ENCODE peak calls at places on chromosomes 1 and 21, in ten cellular contexts. One of them, this sample, is unnamed.
A peak's percentile ranks its signal among the peaks of the same experiment; 100 is the strongest.

GRCh38 chr1:52574594-52574993 is 21.7 kb upstream of the TUT4 start:
- DNase-seq in cardiac muscle cell: no peak
- DNase-seq in spleen: no peak
- DNase-seq in PC-9: peak; percentile 93
- DNase-seq in HFFc6: peak; percentile 96
- DNase-seq in COR-L47: no peak
- DNase-seq in effector memory CD8-positive, alpha-beta T cell: no peak
- DNase-seq in midbrain: no peak
- DNase-seq in kidney glomerular epithelial cell: peak; percentile 4
- DNase-seq in T-helper 2 cell treated with Interferon-gamma antibody and Interleukin-4, amounts not matched to agents 5 μg/mL and 100 μg/mL, for 36 hours: no peak
- DNase-seq in this sample: peak; percentile 86

GRCh38 chr1:219236933-219237610 is 63.4 kb downstream of the LYPLAL1 start:
- DNase-seq in cardiac muscle cell: no peak
- DNase-seq in spleen: no peak
- DNase-seq in PC-9: no peak
- DNase-seq in HFFc6: no peak
- DNase-seq in COR-L47: no peak
- DNase-seq in effector memory CD8-positive, alpha-beta T cell: no peak
- DNase-seq in midbrain: no peak
- DNase-seq in kidney glomerular epithelial cell: peak; percentile 81
- DNase-seq in T-helper 2 cell treated with Interferon-gamma antibody and Interleukin-4, amounts not matched to agents 5 μg/mL and 100 μg/mL, for 36 hours: no peak
- DNase-seq in this sample: no peak

GRCh38 chr1:171245458-171246064 is 2.7 kb upstream of the FMO1 start:
- DNase-seq in cardiac muscle cell: peak; percentile 58
- DNase-seq in spleen: no peak
- DNase-seq in PC-9: no peak
- DNase-seq in HFFc6: peak; percentile 35
- DNase-seq in COR-L47: no peak
- DNase-seq in effector memory CD8-positive, alpha-beta T cell: no peak
- DNase-seq in midbrain: peak; percentile 17
- DNase-seq in kidney glomerular epithelial cell: peak; percentile 34
- DNase-seq in T-helper 2 cell treated with Interferon-gamma antibody and Interleukin-4, amounts not matched to agents 5 μg/mL and 100 μg/mL, for 36 hours: no peak
- DNase-seq in this sample: peak; percentile 39

GRCh38 chr1:35588197-35588910 is 15.2 kb downstream of the TFAP2E start:
- DNase-seq in cardiac muscle cell: no peak
- DNase-seq in spleen: peak; percentile 56
- DNase-seq in PC-9: no peak
- DNase-seq in HFFc6: no peak
- DNase-seq in COR-L47: no peak
- DNase-seq in effector memory CD8-positive, alpha-beta T cell: no peak
- DNase-seq in midbrain: no peak
- DNase-seq in kidney glomerular epithelial cell: no peak
- DNase-seq in T-helper 2 cell treated with Interferon-gamma antibody and Interleukin-4, amounts not matched to agents 5 μg/mL and 100 μg/mL, for 36 hours: no peak
- DNase-seq in this sample: no peak

GRCh38 chr21:37281993-37282392 is 14.9 kb upstream of the VPS26C start:
- DNase-seq in cardiac muscle cell: no peak
- DNase-seq in spleen: no peak
- DNase-seq in PC-9: no peak
- DNase-seq in HFFc6: no peak
- DNase-seq in COR-L47: peak; percentile 47
- DNase-seq in effector memory CD8-positive, alpha-beta T cell: no peak
- DNase-seq in midbrain: no peak
- DNase-seq in kidney glomerular epithelial cell: no peak
- DNase-seq in T-helper 2 cell treated with Interferon-gamma antibody and Interleukin-4, amounts not matched to agents 5 μg/mL and 100 μg/mL, for 36 hours: no peak
- DNase-seq in this sample: no peak

GRCh38 chr21:34706337-34706736 is 37.5 kb downstream of the CLIC6 start:
- DNase-seq in cardiac muscle cell: no peak
- DNase-seq in spleen: no peak
- DNase-seq in PC-9: no peak
- DNase-seq in HFFc6: no peak
- DNase-seq in COR-L47: no peak
- DNase-seq in effector memory CD8-positive, alpha-beta T cell: no peak
- DNase-seq in midbrain: no peak
- DNase-seq in kidney glomerular epithelial cell: no peak
- DNase-seq in T-helper 2 cell treated with Interferon-gamma antibody and Interleukin-4, amounts not matched to agents 5 μg/mL and 100 μg/mL, for 36 hours: no peak
- DNase-seq in this sample: no peak

GRCh38 chr1:96962807-96963206 is 241.2 kb downstream of the PTBP2 start:
- DNase-seq in cardiac muscle cell: no peak
- DNase-seq in spleen: no peak
- DNase-seq in PC-9: peak; percentile 64
- DNase-seq in HFFc6: no peak
- DNase-seq in COR-L47: no peak
- DNase-seq in effector memory CD8-positive, alpha-beta T cell: no peak
- DNase-seq in midbrain: no peak
- DNase-seq in kidney glomerular epithelial cell: no peak
- DNase-seq in T-helper 2 cell treated with Interferon-gamma antibody and Interleukin-4, amounts not matched to agents 5 μg/mL and 100 μg/mL, for 36 hours: no peak
- DNase-seq in this sample: peak; percentile 65

GRCh38 chr1:234668577-234668955 is 58.6 kb upstream of the IRF2BP2 start:
- DNase-seq in cardiac muscle cell: no peak
- DNase-seq in spleen: no peak
- DNase-seq in PC-9: no peak
- DNase-seq in HFFc6: no peak
- DNase-seq in COR-L47: no peak
- DNase-seq in effector memory CD8-positive, alpha-beta T cell: no peak
- DNase-seq in midbrain: no peak
- DNase-seq in kidney glomerular epithelial cell: no peak
- DNase-seq in T-helper 2 cell treated with Interferon-gamma antibody and Interleukin-4, amounts not matched to agents 5 μg/mL and 100 μg/mL, for 36 hours: no peak
- DNase-seq in this sample: no peak

GRCh38 chr1:225572422-225572821 is 80.5 kb downstream of the ENAH start:
- DNase-seq in cardiac muscle cell: no peak
- DNase-seq in spleen: no peak
- DNase-seq in PC-9: no peak
- DNase-seq in HFFc6: peak; percentile 80
- DNase-seq in COR-L47: no peak
- DNase-seq in effector memory CD8-positive, alpha-beta T cell: no peak
- DNase-seq in midbrain: no peak
- DNase-seq in kidney glomerular epithelial cell: peak; percentile 53
- DNase-seq in T-helper 2 cell treated with Interferon-gamma antibody and Interleukin-4, amounts not matched to agents 5 μg/mL and 100 μg/mL, for 36 hours: no peak
- DNase-seq in this sample: peak; percentile 14

GRCh38 chr1:32749726-32750224 is 47.2 kb upstream of the SYNC start:
- DNase-seq in cardiac muscle cell: no peak
- DNase-seq in spleen: no peak
- DNase-seq in PC-9: no peak
- DNase-seq in HFFc6: no peak
- DNase-seq in COR-L47: no peak
- DNase-seq in effector memory CD8-positive, alpha-beta T cell: no peak
- DNase-seq in midbrain: no peak
- DNase-seq in kidney glomerular epithelial cell: no peak
- DNase-seq in T-helper 2 cell treated with Interferon-gamma antibody and Interleukin-4, amounts not matched to agents 5 μg/mL and 100 μg/mL, for 36 hours: no peak
- DNase-seq in this sample: no peak

GRCh38 chr1:238652346-238652968 is 733.9 kb upstream of the CHRM3 start:
- DNase-seq in cardiac muscle cell: no peak
- DNase-seq in spleen: no peak
- DNase-seq in PC-9: no peak
- DNase-seq in HFFc6: peak; percentile 82
- DNase-seq in COR-L47: no peak
- DNase-seq in effector memory CD8-positive, alpha-beta T cell: no peak
- DNase-seq in midbrain: no peak
- DNase-seq in kidney glomerular epithelial cell: no peak
- DNase-seq in T-helper 2 cell treated with Interferon-gamma antibody and Interleukin-4, amounts not matched to agents 5 μg/mL and 100 μg/mL, for 36 hours: no peak
- DNase-seq in this sample: peak; percentile 80

GRCh38 chr1:10575616-10576015 is 100.9 kb downstream of the PEX14 start:
- DNase-seq in cardiac muscle cell: no peak
- DNase-seq in spleen: no peak
- DNase-seq in PC-9: peak; percentile 40
- DNase-seq in HFFc6: peak; percentile 61
- DNase-seq in COR-L47: no peak
- DNase-seq in effector memory CD8-positive, alpha-beta T cell: no peak
- DNase-seq in midbrain: no peak
- DNase-seq in kidney glomerular epithelial cell: peak; percentile 65
- DNase-seq in T-helper 2 cell treated with Interferon-gamma antibody and Interleukin-4, amounts not matched to agents 5 μg/mL and 100 μg/mL, for 36 hours: no peak
- DNase-seq in this sample: peak; percentile 7

GRCh38 chr1:159444507-159444906 is 5.0 kb downstream of the OR10J1 start:
- DNase-seq in cardiac muscle cell: no peak
- DNase-seq in spleen: no peak
- DNase-seq in PC-9: no peak
- DNase-seq in HFFc6: no peak
- DNase-seq in COR-L47: no peak
- DNase-seq in effector memory CD8-positive, alpha-beta T cell: no peak
- DNase-seq in midbrain: no peak
- DNase-seq in kidney glomerular epithelial cell: peak; percentile 30
- DNase-seq in T-helper 2 cell treated with Interferon-gamma antibody and Interleukin-4, amounts not matched to agents 5 μg/mL and 100 μg/mL, for 36 hours: no peak
- DNase-seq in this sample: no peak

GRCh38 chr1:239814306-239814881 is 277.3 kb upstream of the FMN2 start:
- DNase-seq in cardiac muscle cell: no peak
- DNase-seq in spleen: no peak
- DNase-seq in PC-9: peak; percentile 95
- DNase-seq in HFFc6: peak; percentile 91
- DNase-seq in COR-L47: peak; percentile 19
- DNase-seq in effector memory CD8-positive, alpha-beta T cell: no peak
- DNase-seq in midbrain: no peak
- DNase-seq in kidney glomerular epithelial cell: peak; percentile 69
- DNase-seq in T-helper 2 cell treated with Interferon-gamma antibody and Interleukin-4, amounts not matched to agents 5 μg/mL and 100 μg/mL, for 36 hours: peak; percentile 32
- DNase-seq in this sample: peak; percentile 55

GRCh38 chr1:151720974-151721787 is at the start of gene RIIAD1:
- DNase-seq in cardiac muscle cell: peak; percentile 63
- DNase-seq in spleen: peak; percentile 87
- DNase-seq in PC-9: no peak
- DNase-seq in HFFc6: no peak
- DNase-seq in COR-L47: peak; percentile 13
- DNase-seq in effector memory CD8-positive, alpha-beta T cell: peak; percentile 24
- DNase-seq in midbrain: no peak
- DNase-seq in kidney glomerular epithelial cell: no peak
- DNase-seq in T-helper 2 cell treated with Interferon-gamma antibody and Interleukin-4, amounts not matched to agents 5 μg/mL and 100 μg/mL, for 36 hours: peak; percentile 23
- DNase-seq in this sample: no peak

GRCh38 chr1:101251504-101251903 is 14.7 kb downstream of the S1PR1 start:
- DNase-seq in cardiac muscle cell: no peak
- DNase-seq in spleen: no peak
- DNase-seq in PC-9: no peak
- DNase-seq in HFFc6: no peak
- DNase-seq in COR-L47: no peak
- DNase-seq in effector memory CD8-positive, alpha-beta T cell: no peak
- DNase-seq in midbrain: no peak
- DNase-seq in kidney glomerular epithelial cell: no peak
- DNase-seq in T-helper 2 cell treated with Interferon-gamma antibody and Interleukin-4, amounts not matched to agents 5 μg/mL and 100 μg/mL, for 36 hours: no peak
- DNase-seq in this sample: no peak

GRCh38 chr1:53691326-53691725 is 47.6 kb downstream of the GLIS1 start:
- DNase-seq in cardiac muscle cell: no peak
- DNase-seq in spleen: no peak
- DNase-seq in PC-9: no peak
- DNase-seq in HFFc6: no peak
- DNase-seq in COR-L47: no peak
- DNase-seq in effector memory CD8-positive, alpha-beta T cell: no peak
- DNase-seq in midbrain: no peak
- DNase-seq in kidney glomerular epithelial cell: no peak
- DNase-seq in T-helper 2 cell treated with Interferon-gamma antibody and Interleukin-4, amounts not matched to agents 5 μg/mL and 100 μg/mL, for 36 hours: no peak
- DNase-seq in this sample: no peak

GRCh38 chr21:20020032-20020431 is 978.2 kb upstream of the NCAM2 start:
- DNase-seq in cardiac muscle cell: no peak
- DNase-seq in spleen: no peak
- DNase-seq in PC-9: no peak
- DNase-seq in HFFc6: no peak
- DNase-seq in COR-L47: no peak
- DNase-seq in effector memory CD8-positive, alpha-beta T cell: no peak
- DNase-seq in midbrain: no peak
- DNase-seq in kidney glomerular epithelial cell: no peak
- DNase-seq in T-helper 2 cell treated with Interferon-gamma antibody and Interleukin-4, amounts not matched to agents 5 μg/mL and 100 μg/mL, for 36 hours: no peak
- DNase-seq in this sample: no peak

GRCh38 chr1:197686231-197686630 is 89.0 kb downstream of the DENND1B start:
- DNase-seq in cardiac muscle cell: no peak
- DNase-seq in spleen: no peak
- DNase-seq in PC-9: no peak
- DNase-seq in HFFc6: no peak
- DNase-seq in COR-L47: no peak
- DNase-seq in effector memory CD8-positive, alpha-beta T cell: no peak
- DNase-seq in midbrain: no peak
- DNase-seq in kidney glomerular epithelial cell: no peak
- DNase-seq in T-helper 2 cell treated with Interferon-gamma antibody and Interleukin-4, amounts not matched to agents 5 μg/mL and 100 μg/mL, for 36 hours: no peak
- DNase-seq in this sample: no peak

GRCh38 chr1:156876281-156876680 is 15.6 kb downstream of the NTRK1 start:
- DNase-seq in cardiac muscle cell: no peak
- DNase-seq in spleen: no peak
- DNase-seq in PC-9: no peak
- DNase-seq in HFFc6: no peak
- DNase-seq in COR-L47: no peak
- DNase-seq in effector memory CD8-positive, alpha-beta T cell: no peak
- DNase-seq in midbrain: no peak
- DNase-seq in kidney glomerular epithelial cell: no peak
- DNase-seq in T-helper 2 cell treated with Interferon-gamma antibody and Interleukin-4, amounts not matched to agents 5 μg/mL and 100 μg/mL, for 36 hours: no peak
- DNase-seq in this sample: no peak

GRCh38 chr1:193313354-193314140 is 127.1 kb upstream of the B3GALT2 start:
- DNase-seq in cardiac muscle cell: no peak
- DNase-seq in spleen: no peak
- DNase-seq in PC-9: no peak
- DNase-seq in HFFc6: no peak
- DNase-seq in COR-L47: no peak
- DNase-seq in effector memory CD8-positive, alpha-beta T cell: no peak
- DNase-seq in midbrain: no peak
- DNase-seq in kidney glomerular epithelial cell: no peak
- DNase-seq in T-helper 2 cell treated with Interferon-gamma antibody and Interleukin-4, amounts not matched to agents 5 μg/mL and 100 μg/mL, for 36 hours: no peak
- DNase-seq in this sample: no peak

GRCh38 chr1:183942933-183943693 is 94.4 kb downstream of the COLGALT2 start:
- DNase-seq in cardiac muscle cell: peak; percentile 12
- DNase-seq in spleen: no peak
- DNase-seq in PC-9: peak; percentile 67
- DNase-seq in HFFc6: peak; percentile 6
- DNase-seq in COR-L47: no peak
- DNase-seq in effector memory CD8-positive, alpha-beta T cell: no peak
- DNase-seq in midbrain: no peak
- DNase-seq in kidney glomerular epithelial cell: peak; percentile 38
- DNase-seq in T-helper 2 cell treated with Interferon-gamma antibody and Interleukin-4, amounts not matched to agents 5 μg/mL and 100 μg/mL, for 36 hours: no peak
- DNase-seq in this sample: peak; percentile 99

GRCh38 chr21:36235058-36235582 is 78.5 kb downstream of the DOP1B start:
- DNase-seq in cardiac muscle cell: peak; percentile 92
- DNase-seq in spleen: peak; percentile 22
- DNase-seq in PC-9: peak; percentile 78
- DNase-seq in HFFc6: no peak
- DNase-seq in COR-L47: no peak
- DNase-seq in effector memory CD8-positive, alpha-beta T cell: no peak
- DNase-seq in midbrain: no peak
- DNase-seq in kidney glomerular epithelial cell: no peak
- DNase-seq in T-helper 2 cell treated with Interferon-gamma antibody and Interleukin-4, amounts not matched to agents 5 μg/mL and 100 μg/mL, for 36 hours: no peak
- DNase-seq in this sample: no peak

GRCh38 chr1:156225677-156226014 is 12.8 kb downstream of the PMF1 start:
- DNase-seq in cardiac muscle cell: no peak
- DNase-seq in spleen: no peak
- DNase-seq in PC-9: no peak
- DNase-seq in HFFc6: no peak
- DNase-seq in COR-L47: no peak
- DNase-seq in effector memory CD8-positive, alpha-beta T cell: no peak
- DNase-seq in midbrain: no peak
- DNase-seq in kidney glomerular epithelial cell: no peak
- DNase-seq in T-helper 2 cell treated with Interferon-gamma antibody and Interleukin-4, amounts not matched to agents 5 μg/mL and 100 μg/mL, for 36 hours: no peak
- DNase-seq in this sample: no peak